ENCODE peak calls at places on chromosomes 12 and 14, in eight cellular contexts. One of them, this sample, is unnamed.

GRCh38 chr14:94102768-94103482 is 7.6 kb upstream of the IFI27 start:
- DNase-seq in left colon: peak
- DNase-seq in dorsolateral prefrontal cortex: no peak
- DNase-seq in T-helper 17 cell: no peak
- DNase-seq in BE2C: no peak
- DNase-seq in NCI-H748 treated with DMSO at 0.1 percent for 48 hours: no peak
- DNase-seq in amniotic stem cell: no peak
- DNase-seq in NCI-H187 treated with DMSO at 0.1 percent for 48 hours: no peak
- DNase-seq in this sample: no peak

GRCh38 chr12:49979061-49979586 is 6.4 kb downstream of the AQP6 start:
- DNase-seq in left colon: no peak
- DNase-seq in dorsolateral prefrontal cortex: peak
- DNase-seq in T-helper 17 cell: no peak
- DNase-seq in BE2C: peak
- DNase-seq in NCI-H748 treated with DMSO at 0.1 percent for 48 hours: no peak
- DNase-seq in amniotic stem cell: no peak
- DNase-seq in NCI-H187 treated with DMSO at 0.1 percent for 48 hours: no peak
- DNase-seq in this sample: no peak

GRCh38 chr12:109793826-109794501 is 39.2 kb downstream of the TRPV4 start:
- DNase-seq in left colon: no peak
- DNase-seq in dorsolateral prefrontal cortex: no peak
- DNase-seq in T-helper 17 cell: no peak
- DNase-seq in BE2C: no peak
- DNase-seq in NCI-H748 treated with DMSO at 0.1 percent for 48 hours: no peak
- DNase-seq in amniotic stem cell: no peak
- DNase-seq in NCI-H187 treated with DMSO at 0.1 percent for 48 hours: no peak
- DNase-seq in this sample: no peak

GRCh38 chr12:123532808-123533649 is 490 bp downstream of the RILPL1 start:
- DNase-seq in left colon: peak
- DNase-seq in dorsolateral prefrontal cortex: no peak
- DNase-seq in T-helper 17 cell: no peak
- DNase-seq in BE2C: peak
- DNase-seq in NCI-H748 treated with DMSO at 0.1 percent for 48 hours: no peak
- DNase-seq in amniotic stem cell: no peak
- DNase-seq in NCI-H187 treated with DMSO at 0.1 percent for 48 hours: no peak
- DNase-seq in this sample: peak

GRCh38 chr14:91387135-91387849 is 30.3 kb downstream of the CCDC88C start:
- DNase-seq in left colon: no peak
- DNase-seq in dorsolateral prefrontal cortex: no peak
- DNase-seq in T-helper 17 cell: no peak
- DNase-seq in BE2C: no peak
- DNase-seq in NCI-H748 treated with DMSO at 0.1 percent for 48 hours: no peak
- DNase-seq in amniotic stem cell: no peak
- DNase-seq in NCI-H187 treated with DMSO at 0.1 percent for 48 hours: peak
- DNase-seq in this sample: no peak

GRCh38 chr14:69281450-69282169 is 21.7 kb downstream of the GALNT16 start:
- DNase-seq in left colon: no peak
- DNase-seq in dorsolateral prefrontal cortex: no peak
- DNase-seq in T-helper 17 cell: no peak
- DNase-seq in BE2C: no peak
- DNase-seq in NCI-H748 treated with DMSO at 0.1 percent for 48 hours: no peak
- DNase-seq in amniotic stem cell: no peak
- DNase-seq in NCI-H187 treated with DMSO at 0.1 percent for 48 hours: peak
- DNase-seq in this sample: no peak

GRCh38 chr12:46886541-46887041 is 60.8 kb upstream of the SLC38A4 start:
- DNase-seq in left colon: no peak
- DNase-seq in dorsolateral prefrontal cortex: no peak
- DNase-seq in T-helper 17 cell: no peak
- DNase-seq in BE2C: no peak
- DNase-seq in NCI-H748 treated with DMSO at 0.1 percent for 48 hours: no peak
- DNase-seq in amniotic stem cell: no peak
- DNase-seq in NCI-H187 treated with DMSO at 0.1 percent for 48 hours: no peak
- DNase-seq in this sample: no peak

GRCh38 chr12:20212658-20213387 is 155.5 kb upstream of the PDE3A start:
- DNase-seq in left colon: peak
- DNase-seq in dorsolateral prefrontal cortex: peak
- DNase-seq in T-helper 17 cell: no peak
- DNase-seq in BE2C: peak
- DNase-seq in NCI-H748 treated with DMSO at 0.1 percent for 48 hours: no peak
- DNase-seq in amniotic stem cell: peak
- DNase-seq in NCI-H187 treated with DMSO at 0.1 percent for 48 hours: peak
- DNase-seq in this sample: no peak

GRCh38 chr12:109458771-109459208 is 18.3 kb downstream of the KCTD10 start:
- DNase-seq in left colon: no peak
- DNase-seq in dorsolateral prefrontal cortex: no peak
- DNase-seq in T-helper 17 cell: no peak
- DNase-seq in BE2C: no peak
- DNase-seq in NCI-H748 treated with DMSO at 0.1 percent for 48 hours: peak
- DNase-seq in amniotic stem cell: no peak
- DNase-seq in NCI-H187 treated with DMSO at 0.1 percent for 48 hours: no peak
- DNase-seq in this sample: no peak

GRCh38 chr12:114339626-114340025 is 66.3 kb downstream of the TBX5 start:
- DNase-seq in left colon: no peak
- DNase-seq in dorsolateral prefrontal cortex: no peak
- DNase-seq in T-helper 17 cell: no peak
- DNase-seq in BE2C: no peak
- DNase-seq in NCI-H748 treated with DMSO at 0.1 percent for 48 hours: no peak
- DNase-seq in amniotic stem cell: no peak
- DNase-seq in NCI-H187 treated with DMSO at 0.1 percent for 48 hours: no peak
- DNase-seq in this sample: no peak

GRCh38 chr14:103136388-103137271 is 13.4 kb downstream of the TNFAIP2 start:
- DNase-seq in left colon: no peak
- DNase-seq in dorsolateral prefrontal cortex: no peak
- DNase-seq in T-helper 17 cell: no peak
- DNase-seq in BE2C: no peak
- DNase-seq in NCI-H748 treated with DMSO at 0.1 percent for 48 hours: no peak
- DNase-seq in amniotic stem cell: peak
- DNase-seq in NCI-H187 treated with DMSO at 0.1 percent for 48 hours: no peak
- DNase-seq in this sample: no peak

GRCh38 chr14:70856851-70857498 is 47.7 kb upstream of the MAP3K9 start:
- DNase-seq in left colon: no peak
- DNase-seq in dorsolateral prefrontal cortex: no peak
- DNase-seq in T-helper 17 cell: no peak
- DNase-seq in BE2C: no peak
- DNase-seq in NCI-H748 treated with DMSO at 0.1 percent for 48 hours: no peak
- DNase-seq in amniotic stem cell: peak
- DNase-seq in NCI-H187 treated with DMSO at 0.1 percent for 48 hours: no peak
- DNase-seq in this sample: no peak

GRCh38 chr12:97276198-97276580 is 186.4 kb upstream of the RMST start:
- DNase-seq in left colon: no peak
- DNase-seq in dorsolateral prefrontal cortex: no peak
- DNase-seq in T-helper 17 cell: no peak
- DNase-seq in BE2C: no peak
- DNase-seq in NCI-H748 treated with DMSO at 0.1 percent for 48 hours: no peak
- DNase-seq in amniotic stem cell: no peak
- DNase-seq in NCI-H187 treated with DMSO at 0.1 percent for 48 hours: no peak
- DNase-seq in this sample: no peak